ENCODE peak calls at places on chromosomes 12 and 14, in five cellular contexts. Q is lower leg skin, X is A673, O is lung, V is cardiac muscle cell. R is an unnamed sample.

GRCh38 chr12:49777800-49778748 is 36.7 kb downstream of the TMBIM6 start:
- DNase-seq in Q (no peak), X (peak), O (peak), V (peak), R (peak)

GRCh38 chr12:123442774-123443173 is 6.3 kb upstream of the RILPL2 start:
- DNase-seq in Q (no peak), X (no peak), O (no peak), V (no peak), R (no peak)

GRCh38 chr12:109497675-109498074 is 20.2 kb downstream of the UBE3B start:
- DNase-seq in Q (no peak), X (no peak), O (no peak), V (no peak), R (no peak)

GRCh38 chr12:131007031-131007793 is 53.5 kb downstream of the ADGRD1 start:
- DNase-seq in Q (no peak), X (no peak), O (no peak), V (no peak), R (no peak)

GRCh38 chr12:120639771-120640721 is at the start of gene CABP1:
- DNase-seq in Q (no peak), X (peak), O (no peak), V (peak), R (peak)

GRCh38 chr12:81078469-81079196 is 754 bp downstream of the ACSS3 start:
- DNase-seq in Q (no peak), X (peak), O (peak), V (peak), R (no peak)

GRCh38 chr12:126772171-126772864 is 1494.7 kb upstream of the TMEM132C start:
- DNase-seq in Q (no peak), X (peak), O (no peak), V (no peak), R (peak)

GRCh38 chr12:3371018-3371417 is 120.0 kb upstream of the PRMT8 start:
- DNase-seq in Q (no peak), X (no peak), O (no peak), V (no peak), R (no peak)

GRCh38 chr14:23953464-23954278 is at the start of gene DHRS4:
- DNase-seq in Q (peak), X (peak), O (peak), V (peak), R (peak)

GRCh38 chr14:65783576-65783975 is 371.0 kb downstream of the FUT8 start:
- DNase-seq in Q (no peak), X (no peak), O (no peak), V (no peak), R (no peak)

GRCh38 chr12:131067993-131068942 is 114.6 kb downstream of the ADGRD1 start:
- DNase-seq in Q (peak), X (no peak), O (no peak), V (no peak), R (no peak)

GRCh38 chr12:48001426-48002178 is 2.7 kb downstream of the COL2A1 start:
- DNase-seq in Q (peak), X (peak), O (no peak), V (peak), R (no peak)

GRCh38 chr12:5909560-5909959 is 35.5 kb downstream of the ANO2 start:
- DNase-seq in Q (no peak), X (no peak), O (no peak), V (no peak), R (no peak)

GRCh38 chr14:71651228-71651627 is 281.0 kb upstream of the RGS6 start:
- DNase-seq in Q (no peak), X (peak), O (no peak), V (no peak), R (no peak)

GRCh38 chr12:65891987-65892481 is 67.8 kb downstream of the HMGA2 start:
- DNase-seq in Q (peak), X (peak), O (peak), V (no peak), R (no peak)

GRCh38 chr14:77212933-77213656 is 31.5 kb downstream of the TMEM63C start:
- DNase-seq in Q (no peak), X (peak), O (peak), V (peak), R (peak)

GRCh38 chr14:95265106-95266094 is 54.3 kb downstream of the CLMN start:
- DNase-seq in Q (peak), X (peak), O (peak), V (no peak), R (peak)

GRCh38 chr12:131714759-131715158 is 3.9 kb downstream of the SFSWAP start:
- DNase-seq in Q (no peak), X (no peak), O (no peak), V (no peak), R (no peak)

GRCh38 chr14:69879175-69880047 is at the start of gene SMOC1:
- DNase-seq in Q (no peak), X (peak), O (no peak), V (peak), R (peak)

GRCh38 chr14:94355191-94355794 is 32.2 kb upstream of the SERPINA6 start:
- DNase-seq in Q (peak), X (peak), O (peak), V (peak), R (peak)

GRCh38 chr14:36091096-36091495 is 85.4 kb downstream of the PTCSC3 start:
- DNase-seq in Q (no peak), X (peak), O (peak), V (no peak), R (no peak)

GRCh38 chr12:49057888-49058287 is 2.7 kb downstream of the KMT2D start:
- DNase-seq in Q (no peak), X (no peak), O (peak), V (no peak), R (no peak)

GRCh38 chr14:53470351-53471043 is 317.4 kb upstream of the DDHD1 start:
- DNase-seq in Q (no peak), X (no peak), O (no peak), V (no peak), R (no peak)

GRCh38 chr12:131353826-131354225 is 357.1 kb upstream of the SFSWAP start:
- DNase-seq in Q (peak), X (no peak), O (no peak), V (no peak), R (no peak)

GRCh38 chr12:67663121-67663520 is 14.6 kb downstream of the DYRK2 start:
- DNase-seq in Q (no peak), X (no peak), O (no peak), V (no peak), R (no peak)

GRCh38 chr12:124228050-124228711 is 66.7 kb upstream of the RFLNA start:
- DNase-seq in Q (no peak), X (no peak), O (no peak), V (no peak), R (peak)

GRCh38 chr12:118292836-118293235 is 79.9 kb downstream of the TAOK3 start:
- DNase-seq in Q (no peak), X (no peak), O (no peak), V (no peak), R (no peak)

GRCh38 chr12:105233045-105233905 is 2.7 kb downstream of the APPL2 start:
- DNase-seq in Q (no peak), X (no peak), O (no peak), V (no peak), R (no peak)

GRCh38 chr12:6538420-6539275 is 4.3 kb downstream of the GAPDH start:
- DNase-seq in Q (no peak), X (peak), O (no peak), V (no peak), R (peak)

GRCh38 chr12:106140223-106140986 is 1.7 kb upstream of the NUAK1 start:
- DNase-seq in Q (peak), X (no peak), O (no peak), V (no peak), R (no peak)

GRCh38 chr12:48556631-48557030 is 13.2 kb downstream of the LALBA start:
- DNase-seq in Q (no peak), X (no peak), O (no peak), V (no peak), R (no peak)

GRCh38 chr12:47835831-47836155 is 16.1 kb upstream of the HDAC7 start:
- DNase-seq in Q (no peak), X (no peak), O (no peak), V (peak), R (no peak)

GRCh38 chr12:132510746-132511477 is 21.0 kb downstream of the FBRSL1 start:
- DNase-seq in Q (no peak), X (no peak), O (no peak), V (no peak), R (no peak)

GRCh38 chr12:20442322-20442721 is 74.0 kb downstream of the PDE3A start:
- DNase-seq in Q (no peak), X (no peak), O (no peak), V (no peak), R (no peak)

GRCh38 chr14:100896369-100897060 is 7.0 kb downstream of the RTL1 start:
- DNase-seq in Q (peak), X (no peak), O (no peak), V (no peak), R (no peak)

GRCh38 chr14:30223385-30223785 is 295.7 kb upstream of the PRKD1 start:
- DNase-seq in Q (peak), X (no peak), O (peak), V (no peak), R (no peak)

GRCh38 chr12:108634225-108634795 is 616 bp upstream of the SELPLG start:
- DNase-seq in Q (peak), X (no peak), O (peak), V (no peak), R (peak)

GRCh38 chr14:28751467-28752058 is 15.0 kb upstream of the FOXG1 start:
- DNase-seq in Q (no peak), X (peak), O (no peak), V (peak), R (peak)
- TF ChIP-seq CTCF in Q (no peak), X (peak), O (no peak), V (peak), R (peak)

GRCh38 chr12:98007963-98008362 is 507.4 kb upstream of the TMPO start:
- DNase-seq in Q (no peak), X (no peak), O (no peak), V (no peak), R (no peak)

DNA sequence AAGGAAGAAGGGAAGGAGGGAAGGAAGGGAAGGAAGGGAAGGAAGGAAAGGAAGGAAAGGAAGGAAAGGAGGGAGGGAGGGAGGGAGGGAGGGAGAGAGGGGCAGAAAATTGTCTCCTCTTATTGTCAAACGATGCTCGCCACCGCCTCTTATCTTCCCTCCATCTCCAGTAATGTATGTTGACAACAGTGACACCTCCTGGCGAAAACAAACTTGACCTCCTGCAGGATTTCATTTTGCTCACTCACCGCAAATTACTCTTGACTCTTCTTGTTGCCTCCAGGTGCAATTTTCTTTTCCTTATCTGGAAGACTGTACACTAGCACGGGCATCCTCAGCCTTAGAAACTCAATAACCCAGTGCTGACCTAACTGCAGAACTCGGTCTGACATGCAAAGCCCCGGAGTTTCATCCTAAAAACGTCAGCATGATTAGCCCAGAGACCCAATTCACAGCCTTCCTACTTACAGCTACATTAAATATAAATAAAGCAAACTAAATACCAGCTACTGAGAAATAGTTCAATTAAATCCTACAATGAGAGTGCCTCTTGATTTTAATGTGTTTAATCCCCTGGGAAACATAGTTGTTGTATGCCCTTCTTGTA is 512.4 kb upstream of the TMPO start:
- DNase-seq in Q (peak), X (peak), O (peak), V (peak), R (peak)
- TF ChIP-seq CTCF in Q (no peak), X (peak), O (no peak), V (peak), R (peak)

GRCh38 chr14:50342211-50343080 is 30.3 kb downstream of the DMAC2L start:
- DNase-seq in Q (peak), X (peak), O (no peak), V (peak), R (peak)
- TF ChIP-seq CTCF in Q (no peak), X (peak), O (peak), V (peak), R (peak)

GRCh38 chr12:11209098-11209497 is 22.4 kb upstream of the TAS2R42 start:
- DNase-seq in Q (no peak), X (no peak), O (no peak), V (peak), R (no peak)
- TF ChIP-seq CTCF in Q (no peak), X (no peak), O (no peak), V (no peak), R (no peak)

GRCh38 chr12:53214221-53214620 is 7.2 kb upstream of the ITGB7 start:
- DNase-seq in Q (no peak), X (no peak), O (no peak), V (no peak), R (no peak)

GRCh38 chr12:53210843-53211242 is 3.8 kb upstream of the ITGB7 start:
- DNase-seq in Q (no peak), X (no peak), O (no peak), V (no peak), R (no peak)

GRCh38 chr12:53212931-53213330 is 5.9 kb upstream of the ITGB7 start:
- DNase-seq in Q (no peak), X (no peak), O (no peak), V (no peak), R (no peak)

GRCh38 chr12:53213348-53213747 is 6.3 kb upstream of the ITGB7 start:
- DNase-seq in Q (peak), X (peak), O (peak), V (peak), R (peak)

DNA sequence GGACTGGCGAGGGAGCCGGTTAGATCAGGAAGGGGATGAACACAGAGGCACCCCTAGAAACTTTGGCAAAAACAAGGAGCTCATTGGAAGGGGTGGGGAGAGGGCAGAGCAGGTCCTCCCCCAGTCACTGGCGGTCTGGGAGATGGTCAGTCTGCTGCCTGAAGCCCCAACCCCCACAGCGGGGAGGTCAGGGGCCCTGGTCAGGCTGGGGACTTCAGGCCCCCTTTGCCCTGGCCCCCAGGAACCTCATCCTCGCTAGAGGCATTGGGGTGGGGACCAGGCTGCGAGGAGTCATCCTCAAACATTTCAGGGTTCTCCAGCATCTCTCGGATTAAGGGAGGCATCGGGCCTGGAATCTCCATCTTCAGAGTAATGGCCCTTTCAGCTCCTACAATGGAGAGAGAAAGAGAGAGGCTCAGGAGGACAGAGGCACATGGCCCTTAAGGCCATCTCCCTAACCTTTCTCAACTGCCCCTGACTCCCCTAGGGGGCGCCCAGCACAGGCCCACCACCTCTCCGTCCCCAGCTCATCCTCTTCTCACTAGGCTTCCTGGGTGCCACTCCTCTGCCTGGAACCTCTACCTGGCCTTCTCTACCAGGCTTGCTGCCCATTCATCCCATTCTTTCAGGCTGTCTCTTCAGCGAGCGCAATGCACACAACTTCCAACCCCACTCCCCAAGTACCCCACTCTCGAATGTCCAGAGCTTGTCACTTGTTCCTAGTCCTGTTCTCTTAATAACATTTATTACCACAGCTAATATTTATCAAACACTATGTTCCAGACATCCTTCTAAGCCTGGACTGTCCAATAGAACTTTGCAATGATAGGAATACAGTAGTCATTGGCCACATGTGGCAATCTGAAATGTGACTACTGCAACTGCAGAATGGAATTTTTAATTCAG is 4.7 kb upstream of the ITGB7 start:
- DNase-seq in Q (no peak), X (no peak), O (no peak), V (no peak), R (peak)
- TF ChIP-seq CTCF in Q (no peak), X (peak), O (no peak), V (peak), R (peak)

GRCh38 chr12:56749364-56749763 is 2.8 kb downstream of the PRIM1 start:
- DNase-seq in Q (no peak), X (no peak), O (no peak), V (no peak), R (no peak)

GRCh38 chr12:56753566-56753965 is 1.4 kb upstream of the PRIM1 start:
- DNase-seq in Q (no peak), X (no peak), O (no peak), V (no peak), R (no peak)

GRCh38 chr12:56749853-56750252 is 2.3 kb downstream of the PRIM1 start:
- DNase-seq in Q (no peak), X (no peak), O (no peak), V (no peak), R (no peak)

DNA sequence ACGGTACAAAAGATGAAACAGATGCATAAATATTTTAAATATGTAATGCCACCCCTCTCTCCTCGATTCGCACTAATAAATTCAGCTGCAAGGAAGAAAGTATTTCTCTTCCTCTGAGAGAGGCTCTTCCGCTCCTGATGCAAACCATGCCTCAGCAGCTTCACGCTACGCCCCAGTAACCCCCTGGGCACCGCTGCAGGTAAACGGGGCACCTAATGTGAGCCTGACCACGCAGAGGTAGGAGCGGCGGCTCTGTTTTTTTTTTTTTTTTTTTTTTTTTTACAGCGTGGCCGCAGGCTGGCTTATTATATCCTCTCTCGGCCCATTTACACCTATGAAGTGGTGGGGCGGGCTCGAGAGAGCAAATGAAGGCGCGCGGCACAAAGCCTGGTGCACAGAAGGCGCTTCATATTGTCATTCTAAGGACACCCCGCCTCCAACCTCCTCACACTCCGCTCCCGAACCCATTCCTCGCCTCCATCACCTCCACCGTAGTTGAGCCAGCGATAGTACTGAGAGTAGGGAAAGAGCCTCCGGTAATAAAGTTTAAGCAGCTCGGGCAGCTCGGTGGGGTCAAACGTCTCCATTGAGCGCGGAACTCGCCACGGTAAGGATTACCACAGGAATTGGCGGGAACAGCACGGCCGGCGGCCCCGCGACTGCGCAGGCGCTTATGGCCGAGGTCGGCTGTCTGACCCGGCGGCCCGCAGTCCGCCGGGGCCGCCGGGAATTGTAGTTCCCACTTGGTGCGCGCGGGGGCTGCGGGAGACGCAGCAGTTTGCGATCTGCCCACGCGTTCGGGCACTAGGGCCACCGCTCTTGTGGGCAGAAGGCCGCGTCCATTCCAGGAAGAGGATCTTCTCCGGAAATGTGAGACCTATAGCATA is at the start of gene PRIM1:
- DNase-seq in Q (peak), X (peak), O (peak), V (peak), R (peak)
- TF ChIP-seq CTCF in Q (no peak), X (no peak), O (no peak), V (no peak), R (no peak)

GRCh38 chr14:85415015-85415712 is 114.8 kb upstream of the FLRT2 start:
- DNase-seq in Q (peak), X (peak), O (peak), V (no peak), R (no peak)
- TF ChIP-seq CTCF in Q (no peak), X (peak), O (no peak), V (peak), R (no peak)

DNA sequence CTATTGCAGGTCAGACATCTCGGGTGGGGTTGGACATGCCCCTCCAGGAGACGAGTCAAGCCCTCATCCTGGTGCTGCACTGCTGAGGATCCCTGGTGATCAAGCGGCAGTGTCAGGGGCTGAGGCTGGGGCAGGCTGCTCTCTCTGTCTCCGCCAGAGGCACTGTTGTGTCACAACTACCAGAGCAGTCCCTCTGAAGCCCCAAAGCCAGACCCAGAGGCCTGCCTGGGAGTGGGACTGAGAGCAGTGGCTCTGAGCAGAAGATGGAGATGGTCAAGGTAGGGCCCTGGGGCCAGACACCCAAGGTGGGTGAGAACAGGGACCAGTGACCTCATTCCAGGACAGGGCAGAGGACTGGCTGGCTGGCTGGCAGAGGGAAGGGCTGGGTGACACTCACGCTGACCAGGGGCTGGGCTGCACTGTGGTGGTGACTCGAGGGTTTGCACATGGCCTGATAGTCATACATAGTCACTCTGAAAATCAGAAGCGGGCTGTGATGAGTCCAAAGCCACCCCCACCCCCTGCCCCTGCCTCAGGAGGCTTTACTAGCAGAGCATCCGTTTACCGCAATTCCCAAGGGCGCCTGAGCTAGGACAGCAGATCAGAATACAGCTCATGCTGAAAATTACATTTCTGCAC is 19.6 kb upstream of the LRTM2 start:
- DNase-seq in Q (peak), X (peak), O (no peak), V (peak), R (peak)
- TF ChIP-seq CTCF in Q (no peak), X (peak), O (peak), V (peak), R (no peak)

GRCh38 chr14:67428501-67429031 is 16.6 kb upstream of the PLEK2 start:
- DNase-seq in Q (no peak), X (no peak), O (no peak), V (peak), R (no peak)
- TF ChIP-seq CTCF in Q (no peak), X (no peak), O (no peak), V (no peak), R (no peak)